ENCODE peak calls at places on chromosomes 16 and 17, in six cellular contexts. R is esophagus squamous epithelium, F is iPS DF 6.9, T is left ventricle myocardium inferior, H is ovary, D is cardiac muscle cell. Q is an unnamed sample. For H3K4me1, the result is how much of the 10 kb centered on the place peaks cover.

GRCh38 chr17:60421273-60422161 is 772 bp upstream of the CHCT1 start:
- DNase-seq in R (no peak), F (peak), T (peak), H (peak), D (peak), Q (peak)

GRCh38 chr17:8846768-8847211 is 20.7 kb downstream of the PIK3R6 start:
- DNase-seq in R (no peak), F (peak), T (no peak), H (no peak), D (peak), Q (no peak)

GRCh38 chr17:50149099-50149424 is 1.4 kb downstream of the PPP1R9B start:
- DNase-seq in R (no peak), F (no peak), T (no peak), H (no peak), D (no peak), Q (no peak)

GRCh38 chr17:82237746-82238561 is 9.1 kb downstream of the SLC16A3 start:
- DNase-seq in R (no peak), F (no peak), T (peak), H (peak), D (no peak), Q (peak)

GRCh38 chr16:82736161-82736697 is 109.5 kb downstream of the CDH13 start:
- DNase-seq in R (no peak), F (no peak), T (no peak), H (no peak), D (peak), Q (no peak)

GRCh38 chr16:30357085-30357714 is 2.1 kb upstream of the CD2BP2 start:
- DNase-seq in R (no peak), F (no peak), T (no peak), H (no peak), D (no peak), Q (peak)

GRCh38 chr17:46851029-46851741 is at the start of gene WNT9B:
- DNase-seq in R (no peak), F (no peak), T (no peak), H (no peak), D (peak), Q (peak)

GRCh38 chr17:68567035-68567434 is 34.1 kb downstream of the FAM20A start:
- DNase-seq in R (no peak), F (no peak), T (no peak), H (no peak), D (no peak), Q (no peak)

GRCh38 chr17:74935048-74935447 is 650 bp upstream of the OTOP3 start:
- DNase-seq in R (no peak), F (no peak), T (no peak), H (no peak), D (no peak), Q (no peak)

GRCh38 chr17:42163696-42164407 is 9.1 kb upstream of the RAB5C start:
- DNase-seq in R (no peak), F (no peak), T (no peak), H (no peak), D (no peak), Q (no peak)

GRCh38 chr17:2690165-2691068 is 21.1 kb downstream of the CLUH start:
- DNase-seq in R (no peak), F (no peak), T (no peak), H (no peak), D (no peak), Q (peak)

GRCh38 chr16:31875112-31875803 is 1.7 kb downstream of the ZNF267 start:
- DNase-seq in R (no peak), F (no peak), T (no peak), H (no peak), D (no peak), Q (no peak)
- H3K4me1 ChIP-seq in R (under half), F (under half), T (half or more), H (under half), D (under half), Q (under half)

GRCh38 chr16:66254751-66255150 is 111.7 kb upstream of the CDH5 start:
- DNase-seq in R (no peak), F (no peak), T (no peak), H (no peak), D (no peak), Q (no peak)

GRCh38 chr16:66254106-66254505 is 112.4 kb upstream of the CDH5 start:
- DNase-seq in R (no peak), F (no peak), T (no peak), H (no peak), D (no peak), Q (peak)

GRCh38 chr16:66248096-66248495 is 118.4 kb upstream of the CDH5 start:
- DNase-seq in R (no peak), F (no peak), T (peak), H (peak), D (no peak), Q (peak)

GRCh38 chr16:66250686-66251405 is 115.6 kb upstream of the CDH5 start:
- DNase-seq in R (no peak), F (no peak), T (peak), H (peak), D (no peak), Q (peak)

GRCh38 chr16:66251406-66252160 is 114.9 kb upstream of the CDH5 start:
- DNase-seq in R (no peak), F (no peak), T (no peak), H (no peak), D (no peak), Q (peak)
- H3K4me1 ChIP-seq in R (under half), F (under half), T (under half), H (under half), D (under half), Q (under half)

GRCh38 chr17:78128616-78129384 is at the start of gene TMC6:
- DNase-seq in R (no peak), F (no peak), T (no peak), H (no peak), D (no peak), Q (peak)
- H3K4me1 ChIP-seq in R (half or more), F (under half), T (half or more), H (under half), D (under half), Q (under half)

GRCh38 chr16:85610059-85610445 is 3.1 kb upstream of the GSE1 start:
- DNase-seq in R (no peak), F (no peak), T (no peak), H (no peak), D (no peak), Q (no peak)
- H3K4me1 ChIP-seq in R (under half), F (under half), T (half or more), H (under half), D (half or more), Q (under half)